ENCODE peak calls at places on chromosomes 7 and 10, in eight cellular contexts. T is aorta, U is heart right ventricle, Q is GM23248, Z is neural progenitor cell, Y is ovary, D is SJSA1, A is A549. W is an unnamed sample. For H3K9me3, the result is how much of the 10 kb centered on the place peaks cover.

GRCh38 chr7:100677308-100678095 is 4.0 kb downstream of the GNB2 start:
- DNase-seq in Y (peak), D (peak), A (no peak), U (no peak), Q (no peak), T (peak), Z (no peak), W (no peak)

GRCh38 chr7:2037301-2037804 is 195.4 kb downstream of the MAD1L1 start:
- DNase-seq in Q (no peak), T (peak), A (no peak), Z (no peak), D (no peak), U (no peak), Y (no peak), W (no peak)

GRCh38 chr7:91408388-91409154 is 144.3 kb downstream of the FZD1 start:
- DNase-seq in A (no peak), T (no peak), Z (no peak), Y (no peak), Q (no peak), D (no peak), U (no peak), W (no peak)

GRCh38 chr10:71536332-71536731 is 139.6 kb downstream of the CDH23 start:
- DNase-seq in Q (peak), Z (no peak), D (no peak), Y (no peak), U (no peak), T (no peak), A (no peak), W (no peak)

GRCh38 chr10:110279062-110279986 is 25.4 kb downstream of the SMNDC1 start:
- DNase-seq in T (peak), U (no peak), Z (peak), Y (peak), A (peak), Q (peak), D (peak), W (peak)

GRCh38 chr7:102992509-102992819 is 79.7 kb downstream of the LRRC17 start:
- DNase-seq in A (no peak), Z (no peak), D (no peak), T (no peak), Y (no peak), U (no peak), Q (no peak), W (no peak)

GRCh38 chr7:30445770-30446169 is 32.8 kb downstream of the NOD1 start:
- DNase-seq in Z (peak), A (peak), Y (peak), U (peak), T (peak), Q (peak), D (no peak), W (no peak)

GRCh38 chr7:55557666-55558188 is 14.6 kb downstream of the VOPP1 start:
- DNase-seq in Y (no peak), A (no peak), T (no peak), D (no peak), Q (no peak), U (no peak), Z (no peak), W (no peak)

GRCh38 chr10:75040576-75040975 is 70.9 kb upstream of the SAMD8 start:
- DNase-seq in D (no peak), A (no peak), Z (no peak), Y (no peak), U (no peak), Q (no peak), T (no peak), W (no peak)

GRCh38 chr7:74173074-74173473 is 1.1 kb upstream of the EIF4H start:
- DNase-seq in Y (no peak), Q (no peak), Z (no peak), A (no peak), D (no peak), T (no peak), U (no peak), W (no peak)

GRCh38 chr10:72801263-72801868 is 92.2 kb upstream of the OIT3 start:
- DNase-seq in D (no peak), T (no peak), U (no peak), Q (no peak), Z (no peak), Y (no peak), A (no peak), W (no peak)

GRCh38 chr7:151456782-151457181 is 16.8 kb upstream of the CRYGN start:
- DNase-seq in D (no peak), A (no peak), U (no peak), Q (no peak), T (no peak), Y (no peak), Z (peak), W (no peak)

GRCh38 chr10:29578457-29578856 is 56.3 kb downstream of the SVIL start:
- DNase-seq in A (no peak), U (no peak), T (no peak), Y (no peak), D (no peak), Q (no peak), Z (no peak), W (no peak)

GRCh38 chr7:122653685-122654084 is 45.2 kb downstream of the RNF133 start:
- DNase-seq in T (no peak), Q (no peak), U (no peak), Z (no peak), Y (no peak), A (no peak), D (no peak), W (no peak)

GRCh38 chr7:90945104-90945752 is 319.0 kb upstream of the FZD1 start:
- DNase-seq in D (no peak), Y (no peak), T (no peak), U (no peak), Z (no peak), A (no peak), Q (peak), W (no peak)

GRCh38 chr7:23410446-23411183 is 59.7 kb downstream of the IGF2BP3 start:
- DNase-seq in U (no peak), D (no peak), Q (no peak), Y (no peak), T (no peak), A (no peak), Z (no peak), W (no peak)

GRCh38 chr10:70682920-70683600 is 10.8 kb downstream of the ADAMTS14 start:
- DNase-seq in Y (no peak), D (no peak), T (no peak), Z (no peak), A (no peak), U (no peak), Q (no peak), W (no peak)

GRCh38 chr10:23099816-23100215 is 4.4 kb downstream of the MSRB2 start:
- DNase-seq in A (no peak), Q (peak), U (no peak), D (no peak), Y (no peak), Z (peak), T (no peak), W (no peak)

GRCh38 chr10:482036-482435 is 207.4 kb downstream of the DIP2C start:
- DNase-seq in T (no peak), Y (no peak), A (no peak), D (no peak), U (no peak), Z (no peak), Q (no peak), W (no peak)

GRCh38 chr10:23186697-23187096 is 5.4 kb upstream of the PTF1A start:
- DNase-seq in A (no peak), U (no peak), Z (no peak), Q (no peak), Y (no peak), D (no peak), T (no peak), W (no peak)

GRCh38 chr7:131007439-131008330 is 273.7 kb upstream of the KLF14 start:
- DNase-seq in A (peak), T (peak), D (peak), Q (peak), U (no peak), Z (peak), Y (peak), W (peak)

GRCh38 chr10:1109795-1110673 is 53.8 kb downstream of the WDR37 start:
- DNase-seq in Q (peak), Y (peak), Z (peak), D (peak), U (no peak), A (peak), T (no peak), W (no peak)

GRCh38 chr7:96598421-96598820 is 111.2 kb downstream of the SEM1 start:
- DNase-seq in U (no peak), Y (no peak), Z (no peak), D (no peak), T (no peak), A (no peak), Q (no peak), W (no peak)

GRCh38 chr10:92832121-92832520 is 16.2 kb upstream of the EXOC6 start:
- DNase-seq in Q (no peak), Y (no peak), T (no peak), U (no peak), D (no peak), Z (no peak), A (no peak), W (no peak)
- H3K4me3 ChIP-seq in Q (no peak), Y (no peak), T (no peak), U (no peak), D (no peak), Z (no peak), A (no peak), W (no peak)

GRCh38 chr10:8405551-8405950 is 351.1 kb downstream of the GATA3 start:
- DNase-seq in T (no peak), Y (no peak), A (no peak), Q (no peak), D (no peak), U (no peak), Z (no peak), W (no peak)
- H3K9me3 ChIP-seq in T (under half), Y (under half), A (under half), Q (under half), D (under half), U (under half), Z (under half), W (under half)

GRCh38 chr10:78780551-78780961 is 288.2 kb upstream of the ZMIZ1 start:
- DNase-seq in D (no peak), A (no peak), Q (no peak), Y (no peak), U (peak), T (no peak), Z (no peak), W (peak)
- H3K4me3 ChIP-seq in D (no peak), A (no peak), Q (no peak), Y (no peak), U (no peak), T (no peak), Z (no peak), W (no peak)

GRCh38 chr10:17265468-17265867 is 37.4 kb downstream of the VIM start:
- DNase-seq in Q (peak), A (no peak), Z (no peak), Y (no peak), U (no peak), T (no peak), D (no peak), W (no peak)
- H3K9me3 ChIP-seq in Q (under half), A (under half), Z (under half), Y (under half), U (under half), T (under half), D (under half), W (under half)

DNA sequence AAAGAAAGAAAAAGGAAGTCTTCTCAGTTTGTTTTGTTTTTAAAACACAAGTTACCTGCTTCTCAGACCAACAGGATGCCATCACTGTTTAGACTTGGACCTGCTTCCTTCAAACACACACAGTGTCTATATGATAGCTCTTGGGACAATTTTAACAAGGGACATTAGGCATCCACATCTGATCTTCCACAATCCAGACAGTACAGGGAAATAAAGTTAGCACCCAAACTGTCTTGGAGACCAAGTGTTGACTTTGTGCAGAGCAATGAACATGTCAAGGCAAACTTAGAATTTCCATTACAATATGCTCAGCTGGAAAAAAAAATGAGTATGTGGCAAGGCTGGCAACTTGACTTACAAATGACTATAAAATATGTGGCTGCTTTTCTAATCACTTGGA is 80.9 kb downstream of the SGMS1 start:
- DNase-seq in Z (no peak), A (no peak), Y (no peak), Q (no peak), T (no peak), U (no peak), D (no peak), W (no peak)
- H3K4me3 ChIP-seq in Z (no peak), A (no peak), Y (no peak), Q (no peak), T (no peak), U (no peak), D (no peak), W (no peak)

W was measured in breast epithelium.